ENCODE peak calls at places on chromosomes 13 and 19, in seven cellular contexts. B is neural progenitor cell; S is H7; H is CD4-positive, alpha-beta memory T cell; A is stimulated activated naive CD4-positive, alpha-beta T cell; O is AG10803; J is amniotic stem cell. Q is an unnamed sample.

GRCh38 chr13:110431851-110432294 is 124.8 kb downstream of the COL4A2 start:
- DNase-seq in J (no peak), A (no peak), B (no peak), O (no peak), S (no peak), H (no peak), Q (peak)

GRCh38 chr19:32318884-32319520 is 26.4 kb upstream of the ZNF507 start:
- DNase-seq in B (peak), J (no peak), S (peak), O (no peak), H (no peak), A (no peak), Q (peak)

GRCh38 chr13:63455938-63456337 is 2040.3 kb upstream of the PCDH20 start:
- DNase-seq in S (peak), A (no peak), B (peak), J (no peak), H (no peak), O (no peak), Q (no peak)

GRCh38 chr19:46287585-46287984 is 9.3 kb upstream of the HIF3A start:
- DNase-seq in H (no peak), A (no peak), B (no peak), J (no peak), O (no peak), S (peak), Q (no peak)

GRCh38 chr13:59746291-59746962 is 417.3 kb downstream of the DIAPH3 start:
- DNase-seq in J (peak), A (no peak), S (no peak), H (no peak), B (no peak), O (peak), Q (no peak)

GRCh38 chr19:51091126-51091525 is 8.4 kb upstream of the KLK14 start:
- DNase-seq in S (peak), J (no peak), B (no peak), H (no peak), A (no peak), O (no peak), Q (no peak)

GRCh38 chr13:43596924-43597598 is 189.7 kb downstream of the ENOX1 start:
- DNase-seq in H (no peak), O (no peak), A (no peak), J (no peak), B (no peak), S (no peak), Q (no peak)

GRCh38 chr19:2309734-2310362 is 1.9 kb upstream of the LINGO3 start:
- DNase-seq in A (no peak), B (no peak), S (no peak), O (peak), J (no peak), H (no peak), Q (no peak)

GRCh38 chr19:38667552-38668205 is 20.2 kb downstream of the ACTN4 start:
- DNase-seq in O (peak), J (no peak), B (no peak), S (no peak), H (no peak), A (no peak), Q (no peak)

GRCh38 chr19:16779539-16780163 is 49.5 kb upstream of the SIN3B start:
- DNase-seq in H (no peak), J (no peak), O (peak), A (no peak), B (no peak), S (no peak), Q (no peak)

GRCh38 chr19:8451885-8452284 is 7.1 kb downstream of the HNRNPM start:
- DNase-seq in H (no peak), J (no peak), B (peak), A (no peak), S (no peak), O (peak), Q (no peak)

GRCh38 chr19:38024991-38025716 is 118.1 kb downstream of the SIPA1L3 start:
- DNase-seq in S (peak), O (no peak), J (no peak), H (no peak), B (no peak), A (no peak), Q (no peak)

GRCh38 chr19:17209126-17210036 is 5.8 kb upstream of the USE1 start:
- DNase-seq in A (peak), S (peak), O (peak), H (no peak), J (no peak), B (peak), Q (peak)

GRCh38 chr19:18319591-18320135 is 3.2 kb downstream of the LSM4 start:
- DNase-seq in O (no peak), S (no peak), B (no peak), A (no peak), J (no peak), H (no peak), Q (no peak)

GRCh38 chr13:46803586-46803985 is 6.6 kb upstream of the ESD start:
- DNase-seq in H (no peak), J (no peak), O (no peak), S (no peak), A (no peak), B (no peak), Q (peak)

GRCh38 chr19:29576761-29577661 is 29.1 kb upstream of the POP4 start:
- DNase-seq in J (no peak), H (no peak), S (no peak), O (no peak), A (no peak), B (no peak), Q (peak)

GRCh38 chr19:18119243-18120105 is 21.9 kb downstream of the MAST3 start:
- DNase-seq in H (peak), O (no peak), J (no peak), B (no peak), S (peak), A (peak), Q (no peak)

GRCh38 chr13:92952161-92952560 is 274.4 kb upstream of the GPC6 start:
- DNase-seq in S (no peak), H (no peak), B (no peak), A (no peak), J (no peak), O (no peak), Q (no peak)

GRCh38 chr13:67023088-67023893 is 206.8 kb downstream of the PCDH9 start:
- DNase-seq in O (peak), S (no peak), A (no peak), J (no peak), H (no peak), B (peak), Q (peak)

GRCh38 chr13:51772105-51772455 is 31.9 kb downstream of the DHRS12 start:
- DNase-seq in J (no peak), O (no peak), B (no peak), S (no peak), H (no peak), A (no peak), Q (no peak)

GRCh38 chr19:8399681-8400188 is 9.6 kb downstream of the RAB11B start:
- DNase-seq in J (no peak), A (no peak), S (no peak), H (no peak), B (no peak), O (no peak), Q (no peak)

GRCh38 chr13:51981355-51981754 is 29.9 kb downstream of the ATP7B start:
- DNase-seq in O (no peak), B (no peak), A (no peak), H (no peak), J (no peak), S (no peak), Q (peak)

GRCh38 chr13:51519839-51520238 is 64.4 kb upstream of the WDFY2 start:
- DNase-seq in H (no peak), J (no peak), B (no peak), A (no peak), O (peak), S (no peak), Q (no peak)

GRCh38 chr19:12610540-12611360 is at the start of the genes ZNF490 and ZNF791:
- DNase-seq in O (peak), S (peak), H (peak), B (peak), J (peak), A (peak), Q (peak)

GRCh38 chr19:42052241-42052863 is 17.7 kb downstream of the GRIK5 start:
- DNase-seq in S (no peak), H (no peak), J (no peak), B (no peak), A (no peak), O (no peak), Q (no peak)

GRCh38 chr19:3057275-3057714 is 5.0 kb downstream of the TLE5 start:
- DNase-seq in J (no peak), A (no peak), S (peak), B (no peak), H (no peak), O (peak), Q (no peak)

GRCh38 chr13:75645141-75645540 is 9.0 kb downstream of the LMO7 start:
- DNase-seq in H (no peak), O (no peak), B (no peak), J (no peak), S (no peak), A (no peak), Q (no peak)